ENCODE peak calls at places on chromosome 6, in ten cellular contexts. R is prostate gland; L is AG04450; D is caudate nucleus; N is effector memory CD8-positive, alpha-beta T cell; J is adrenal gland; K is stimulated activated CD4-positive, alpha-beta T cell treated with anti-CD3 and anti-CD28 coated beads, Interleukin-1b, Interleukin-23, amount 100 ng/mL, for 4 hours; M is WTC11; Q is GM23338; O is SK-N-DZ. Z is an unnamed sample.

GRCh38 chr6:106134906-106135634 is 48.9 kb downstream of the PRDM1 start:
- DNase-seq in M (no peak), N (no peak), Q (no peak), L (no peak), D (no peak), O (no peak), R (no peak), J (peak), K (no peak), Z (no peak)

GRCh38 chr6:154824076-154824475 is 90.9 kb downstream of the SCAF8 start:
- DNase-seq in N (no peak), Q (no peak), J (no peak), M (no peak), R (no peak), D (no peak), K (no peak), L (no peak), O (no peak), Z (no peak)

GRCh38 chr6:7604003-7604402 is 14.0 kb downstream of the SNRNP48 start:
- DNase-seq in O (no peak), J (peak), K (no peak), L (no peak), M (no peak), R (no peak), N (no peak), Q (no peak), D (no peak), Z (no peak)

GRCh38 chr6:39444479-39445019 is 122.0 kb upstream of the KCNK16 start:
- DNase-seq in K (no peak), O (no peak), J (no peak), N (no peak), M (no peak), Q (no peak), L (no peak), D (no peak), R (no peak), Z (no peak)

GRCh38 chr6:36599791-36600209 is 5.6 kb downstream of the SRSF3 start:
- DNase-seq in L (no peak), Q (peak), N (peak), K (peak), M (peak), J (peak), O (no peak), R (no peak), D (no peak), Z (no peak)

GRCh38 chr6:73107016-73107415 is 118.3 kb downstream of the KHDC1L start:
- DNase-seq in O (no peak), Q (no peak), M (no peak), N (no peak), L (no peak), K (no peak), J (no peak), D (no peak), R (no peak), Z (no peak)

GRCh38 chr6:39901116-39901655 is 33.1 kb downstream of the MOCS1 start:
- DNase-seq in K (no peak), L (no peak), J (no peak), M (no peak), Q (no peak), O (no peak), R (no peak), D (no peak), N (no peak), Z (no peak)

GRCh38 chr6:158879180-158879579 is 60.0 kb upstream of the EZR start:
- DNase-seq in L (no peak), D (no peak), O (no peak), R (no peak), J (no peak), M (no peak), K (no peak), Q (peak), N (no peak), Z (no peak)

GRCh38 chr6:107400748-107401147 is 58.6 kb downstream of the PDSS2 start:
- DNase-seq in Q (no peak), L (no peak), O (no peak), K (no peak), D (no peak), N (no peak), J (no peak), R (no peak), M (no peak), Z (no peak)

GRCh38 chr6:1136415-1136774 is 175.5 kb upstream of the FOXQ1 start:
- DNase-seq in J (no peak), M (no peak), N (no peak), R (peak), Q (no peak), L (peak), D (peak), K (no peak), O (no peak), Z (peak)

GRCh38 chr6:101830501-101831031 is 437.1 kb downstream of the GRIK2 start:
- DNase-seq in N (no peak), O (no peak), D (no peak), Q (no peak), J (no peak), M (no peak), K (no peak), R (no peak), L (no peak), Z (no peak)

GRCh38 chr6:54291146-54291545 is 17.1 kb upstream of the TINAG start:
- DNase-seq in N (no peak), D (no peak), O (no peak), L (no peak), J (no peak), K (no peak), M (no peak), R (no peak), Q (no peak), Z (no peak)

GRCh38 chr6:91449539-91449938 is 862.7 kb upstream of the MAP3K7 start:
- DNase-seq in J (no peak), L (no peak), K (no peak), R (no peak), N (no peak), D (no peak), Q (no peak), M (no peak), O (no peak), Z (no peak)

GRCh38 chr6:16130437-16130891 is 1.6 kb downstream of the MYLIP start:
- DNase-seq in N (no peak), K (no peak), D (no peak), R (peak), J (no peak), M (no peak), Q (no peak), O (no peak), L (no peak), Z (no peak)

GRCh38 chr6:129543981-129544380 is 166.0 kb downstream of the ARHGAP18 start:
- DNase-seq in M (no peak), K (no peak), Q (no peak), R (no peak), N (no peak), O (no peak), J (no peak), L (no peak), D (no peak), Z (no peak)

GRCh38 chr6:90233994-90234393 is 62.6 kb downstream of the BACH2 start:
- DNase-seq in N (peak), D (no peak), J (no peak), K (peak), L (no peak), R (no peak), Q (no peak), M (no peak), O (peak), Z (no peak)

GRCh38 chr6:89208551-89208950 is 8.6 kb downstream of the GABRR1 start:
- DNase-seq in O (no peak), N (no peak), L (no peak), K (no peak), M (no peak), Q (no peak), D (no peak), R (no peak), J (no peak), Z (no peak)

GRCh38 chr6:136111831-136112230 is 138.3 kb downstream of the MTFR2 start:
- DNase-seq in N (no peak), J (no peak), O (no peak), K (no peak), Q (no peak), L (no peak), R (no peak), M (no peak), D (peak), Z (no peak)

GRCh38 chr6:24547243-24547642 is 52.5 kb downstream of the ALDH5A1 start:
- DNase-seq in J (no peak), N (peak), K (no peak), L (no peak), M (peak), D (no peak), O (peak), R (no peak), Q (peak), Z (no peak)

GRCh38 chr6:69796081-69796626 is 656 bp downstream of the LMBRD1 start:
- DNase-seq in O (no peak), D (peak), Q (peak), R (peak), K (no peak), M (peak), J (peak), N (peak), L (no peak), Z (peak)

GRCh38 chr6:28266962-28267694 is at the start of gene ZSCAN26:
- DNase-seq in Q (peak), D (peak), K (peak), R (peak), M (peak), O (peak), N (peak), L (peak), J (peak), Z (peak)

GRCh38 chr6:31791324-31792089 is 4.0 kb downstream of the VARS1 start:
- DNase-seq in L (no peak), J (no peak), R (no peak), O (peak), K (no peak), Q (peak), N (no peak), D (peak), M (peak), Z (peak)

GRCh38 chr6:24902782-24903181 is 33.0 kb downstream of the RIPOR2 start:
- DNase-seq in O (no peak), L (peak), N (no peak), M (no peak), Q (no peak), R (no peak), J (peak), D (no peak), K (no peak), Z (no peak)

GRCh38 chr6:25312703-25313102 is 33.5 kb downstream of the CARMIL1 start:
- DNase-seq in N (no peak), K (no peak), D (no peak), Q (no peak), L (no peak), O (no peak), J (no peak), M (no peak), R (no peak), Z (peak)

GRCh38 chr6:150891886-150892485 is 26.5 kb downstream of the MTHFD1L start:
- DNase-seq in J (peak), N (peak), K (peak), D (peak), R (peak), O (peak), M (peak), Q (peak), L (peak), Z (peak)

GRCh38 chr6:111995409-111995808 is 58.5 kb upstream of the CCN6 start:
- DNase-seq in N (no peak), J (no peak), L (no peak), M (no peak), R (no peak), Q (no peak), K (no peak), O (no peak), D (no peak), Z (peak)

GRCh38 chr6:112203577-112204349 is 50.6 kb downstream of the LAMA4 start:
- DNase-seq in J (no peak), Q (no peak), L (no peak), R (no peak), K (no peak), O (no peak), D (no peak), M (no peak), N (no peak), Z (peak)

GRCh38 chr6:126039284-126039683 is 52.9 kb downstream of the TRMT11 start:
- DNase-seq in O (no peak), K (no peak), L (no peak), R (no peak), J (no peak), Q (no peak), M (no peak), N (no peak), D (no peak), Z (no peak)

Z was measured in fibroblast of the conjunctiva.